ENCODE peak calls at places on chromosomes 3 and 15, in six cellular contexts. U, D, T, R, X and B are unnamed samples.

GRCh38 chr3:124636101-124636862 is 94.0 kb upstream of the UMPS start:
- DNase-seq in T (no peak), D (no peak), R (no peak), X (no peak), U (no peak), B (no peak)

GRCh38 chr15:78045189-78045588 is 32.3 kb downstream of the TBC1D2B start:
- DNase-seq in U (no peak), R (no peak), X (no peak), D (no peak), T (no peak), B (no peak)

GRCh38 chr3:112984485-112984884 is 6.3 kb upstream of the GTPBP8 start:
- DNase-seq in R (no peak), T (no peak), X (no peak), D (no peak), U (no peak), B (no peak)

GRCh38 chr3:179801263-179801662 is 148.4 kb downstream of the USP13 start:
- DNase-seq in D (no peak), R (no peak), U (no peak), T (no peak), X (no peak), B (peak; percentile 97)

GRCh38 chr3:47803478-47804025 is 614 bp downstream of the DHX30 start:
- DNase-seq in D (no peak), R (no peak), X (no peak), U (no peak), T (no peak), B (no peak)

GRCh38 chr3:49278548-49278947 is 1.5 kb upstream of the C3orf62 start:
- DNase-seq in D (no peak), T (no peak), U (no peak), X (no peak), R (no peak), B (no peak)

GRCh38 chr15:65420975-65421359 is 1.8 kb downstream of the IGDCC4 start:
- DNase-seq in T (no peak), X (no peak), U (no peak), R (no peak), D (no peak), B (no peak)

GRCh38 chr3:12479919-12480425 is 4.3 kb upstream of the TSEN2 start:
- DNase-seq in X (peak; percentile 26), U (no peak), R (no peak), D (no peak), T (peak; percentile 82), B (no peak)

GRCh38 chr15:47434641-47435040 is 282.7 kb upstream of the SEMA6D start:
- DNase-seq in X (no peak), U (no peak), R (no peak), T (no peak), D (no peak), B (no peak)

GRCh38 chr3:58183891-58184290 is 26.9 kb downstream of the DNASE1L3 start:
- DNase-seq in U (peak; percentile 76), X (no peak), D (no peak), R (no peak), T (no peak), B (no peak)
- H3K4me3 ChIP-seq in U (no peak overlapping the region), X (no peak overlapping the region), D (no peak overlapping the region), R (no peak overlapping the region), T (no peak overlapping the region), B (no peak overlapping the region)

GRCh38 chr3:160576621-160577020 is 11.2 kb upstream of the KPNA4 start:
- DNase-seq in T (no peak), X (no peak), D (no peak), U (no peak), R (no peak), B (no peak)

GRCh38 chr3:160574636-160575035 is 9.3 kb upstream of the KPNA4 start:
- DNase-seq in D (no peak), R (no peak), T (no peak), X (no peak), U (no peak), B (no peak)

GRCh38 chr3:160575589-160575988 is 10.2 kb upstream of the KPNA4 start:
- DNase-seq in T (no peak), X (no peak), U (no peak), R (no peak), D (no peak), B (no peak)

GRCh38 chr3:160577093-160577492 is 11.7 kb upstream of the KPNA4 start:
- DNase-seq in R (no peak), D (no peak), U (no peak), T (no peak), X (no peak), B (no peak)

DNA sequence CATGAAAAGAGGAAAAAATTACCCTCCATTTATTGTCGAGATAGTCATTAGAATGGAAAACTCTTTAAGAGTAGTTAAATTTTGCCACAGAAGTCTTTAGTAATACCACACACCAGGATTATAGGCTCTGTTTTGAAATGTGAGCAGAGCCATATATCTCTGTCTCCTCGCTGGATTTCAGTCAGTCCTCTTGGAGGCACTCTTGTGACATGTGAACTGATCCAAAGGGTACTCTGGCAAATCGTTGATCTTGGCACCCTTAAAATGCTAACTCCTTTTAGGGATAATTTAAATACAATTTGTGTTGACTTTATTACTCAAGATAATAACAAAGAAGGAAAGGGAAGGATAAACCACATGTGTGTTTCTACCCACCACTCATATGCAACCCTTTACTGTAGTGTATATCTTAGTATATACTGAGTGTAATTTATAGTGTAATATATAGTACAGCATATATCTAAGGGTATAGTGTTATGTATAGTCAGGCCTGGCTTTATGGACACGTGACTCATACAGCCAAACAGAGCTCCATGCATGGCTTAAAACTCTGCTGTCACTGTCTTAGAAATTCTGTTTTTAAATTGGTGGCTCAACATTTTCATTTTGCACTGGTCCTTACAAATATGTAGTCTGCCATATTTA is 12.3 kb upstream of the KPNA4 start:
- DNase-seq in R (no peak), T (no peak), D (no peak), U (no peak), X (no peak), B (peak; percentile 35)
- TF ChIP-seq CTCF in R (no peak), T (peak; percentile 49), D (no peak), U (no peak), X (peak; percentile 48), B (peak; percentile 52)

GRCh38 chr3:23219117-23219516 is 16.0 kb downstream of the UBE2E2 start:
- DNase-seq in T (no peak), D (no peak), X (no peak), R (no peak), U (no peak), B (no peak)

GRCh38 chr3:23221136-23221535 is 18.0 kb downstream of the UBE2E2 start:
- DNase-seq in T (no peak), U (no peak), R (no peak), X (no peak), D (no peak), B (no peak)

GRCh38 chr3:23217872-23218554 is 14.9 kb downstream of the UBE2E2 start:
- DNase-seq in T (no peak), X (no peak), R (no peak), D (no peak), U (no peak), B (no peak)

GRCh38 chr3:23213813-23214212 is 10.7 kb downstream of the UBE2E2 start:
- DNase-seq in T (no peak), U (no peak), X (no peak), R (no peak), D (no peak), B (no peak)

DNA sequence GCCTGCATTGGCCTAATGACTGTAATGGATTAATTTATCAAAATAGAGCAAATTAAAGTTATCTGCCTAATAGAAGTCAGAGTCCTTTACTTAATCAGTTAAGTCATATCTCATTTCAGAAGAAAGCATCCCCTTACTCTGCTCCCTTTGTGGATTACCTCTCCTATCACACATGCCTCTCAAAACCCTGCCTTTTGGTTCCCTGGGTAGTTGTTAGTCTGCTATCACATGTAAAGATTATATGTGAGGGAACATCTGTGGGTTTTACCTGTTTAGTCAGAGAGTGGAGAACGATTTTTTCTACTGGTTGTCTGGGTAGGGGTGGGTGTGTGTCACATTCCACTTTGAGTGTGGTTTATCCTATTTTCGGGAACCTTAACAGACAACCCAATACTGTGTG is 16.4 kb downstream of the UBE2E2 start:
- DNase-seq in X (no peak), D (no peak), R (no peak), T (no peak), U (no peak), B (no peak)
- H3K4me3 ChIP-seq in X (no peak overlapping the region), D (no peak overlapping the region), R (no peak overlapping the region), T (no peak overlapping the region), U (no peak overlapping the region), B (no peak overlapping the region)

GRCh38 chr15:41821831-41822230 is 6.1 kb upstream of the JMJD7 start:
- DNase-seq in D (no peak), X (no peak), U (no peak), T (no peak), R (no peak), B (no peak)

GRCh38 chr15:41822471-41822870 is 5.4 kb upstream of the JMJD7 start:
- DNase-seq in R (no peak), D (no peak), U (no peak), X (no peak), T (no peak), B (no peak)

GRCh38 chr15:41824062-41824745 is 3.7 kb upstream of the JMJD7 start:
- DNase-seq in X (no peak), D (no peak), R (no peak), U (no peak), T (no peak), B (no peak)

GRCh38 chr15:41823502-41823901 is 4.4 kb upstream of the JMJD7 start:
- DNase-seq in R (no peak), T (no peak), X (no peak), U (no peak), D (no peak), B (no peak)

GRCh38 chr15:41822957-41823356 is 4.9 kb upstream of the JMJD7 start:
- DNase-seq in R (no peak), X (no peak), T (no peak), D (no peak), U (no peak), B (no peak)
- TF ChIP-seq CTCF in R (no peak), X (no peak), T (no peak), D (no peak), U (no peak), B (no peak)

GRCh38 chr15:51602484-51602883 is 20.1 kb downstream of the DMXL2 start:
- DNase-seq in X (no peak), R (no peak), D (no peak), U (no peak), T (no peak), B (no peak)

GRCh38 chr15:51603002-51603401 is 19.6 kb downstream of the DMXL2 start:
- DNase-seq in D (no peak), R (no peak), U (no peak), X (no peak), T (no peak), B (no peak)

GRCh38 chr15:51600114-51600513 is 22.5 kb downstream of the DMXL2 start:
- DNase-seq in R (no peak), X (no peak), D (no peak), U (no peak), T (no peak), B (no peak)

GRCh38 chr15:51601801-51602200 is 20.8 kb downstream of the DMXL2 start:
- DNase-seq in T (no peak), U (no peak), D (no peak), R (no peak), X (no peak), B (no peak)
- H3K4me3 ChIP-seq in T (no peak overlapping the region), U (no peak overlapping the region), D (no peak overlapping the region), R (no peak overlapping the region), X (no peak overlapping the region), B (no peak overlapping the region)

DNA sequence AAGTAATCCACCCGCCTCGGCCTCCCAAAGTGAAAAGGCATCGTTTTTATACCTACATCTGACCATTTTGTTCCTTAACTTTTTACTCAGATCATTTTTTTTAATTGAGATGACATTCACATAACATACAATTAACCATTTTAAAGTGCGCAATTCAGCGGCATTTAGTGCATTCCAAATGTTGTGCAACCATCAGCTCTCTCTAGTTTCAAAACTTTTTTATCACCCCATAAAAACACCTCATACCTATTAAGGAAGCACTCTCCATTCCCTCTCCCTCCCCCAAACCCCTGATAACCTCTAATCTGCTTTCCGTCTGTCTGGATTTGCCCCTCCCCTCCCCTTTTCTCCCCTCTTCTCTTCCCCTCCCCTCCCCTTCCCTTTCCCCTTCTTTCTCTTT is 310.1 kb downstream of the UACA start:
- DNase-seq in R (no peak), X (no peak), T (no peak), U (no peak), D (no peak), B (no peak)
- TF ChIP-seq CTCF in R (no peak), X (no peak), T (no peak), U (no peak), D (no peak), B (no peak)